ENCODE peak calls at places on chromosomes 2 and 18, in seven cellular contexts. Q is Kasumi-1; J is NCI-H2081; P is epithelial cell of esophagus; W is stimulated activated CD8-positive, alpha-beta memory T cell treated with anti-CD3 and anti-CD28 coated beads, Interleukin-12 subunit alpha, Interleukin-12 subunit beta, amount 100 ng/mL, for 1 hour; C is activated T-cell treated with anti-CD3 and anti-CD28 coated beads for 1 hour; T is stimulated activated naive B cell treated with anti-CD40 and anti-IgM and Interleukin-4, amounts not matched to agents 10 μg/mL and 1 μg/mL and 100 μg/mL, for 72 hours. I is an unnamed sample.
A peak's percentile ranks its signal among the peaks of the same experiment; 100 is the strongest.

GRCh38 chr2:234429265-234429664 is 67.6 kb downstream of the ARL4C start:
- DNase-seq in Q (no peak), J (no peak), P (no peak), W (no peak), C (no peak), T (no peak), I (no peak)

GRCh38 chr2:236711440-236711839 is 141.8 kb downstream of the ACKR3 start:
- DNase-seq in Q (no peak), J (no peak), P (peak; percentile 92), W (no peak), C (no peak), T (no peak), I (no peak)

GRCh38 chr2:12536926-12537325 is 179.8 kb upstream of the TRIB2 start:
- DNase-seq in Q (no peak), J (no peak), P (no peak), W (no peak), C (no peak), T (no peak), I (no peak)

GRCh38 chr2:219448099-219448775 is 13.6 kb downstream of the SPEG start:
- DNase-seq in Q (no peak), J (no peak), P (no peak), W (no peak), C (no peak), T (no peak), I (no peak)

GRCh38 chr18:58105908-58106673 is 62.1 kb downstream of the NEDD4L start:
- DNase-seq in Q (no peak), J (no peak), P (no peak), W (no peak), C (no peak), T (no peak), I (no peak)

GRCh38 chr2:218072002-218072401 is 2.9 kb downstream of the RUFY4 start:
- DNase-seq in Q (no peak), J (no peak), P (no peak), W (no peak), C (no peak), T (no peak), I (no peak)

GRCh38 chr18:38427234-38427633 is 861.6 kb upstream of the CELF4 start:
- DNase-seq in Q (peak; percentile 1), J (peak; percentile 18), P (no peak), W (no peak), C (no peak), T (no peak), I (no peak)

GRCh38 chr2:60392014-60392391 is 161.5 kb downstream of the BCL11A start:
- DNase-seq in Q (no peak), J (no peak), P (no peak), W (no peak), C (no peak), T (no peak), I (no peak)

GRCh38 chr2:120576509-120577474 is 158.9 kb upstream of the GLI2 start:
- DNase-seq in Q (no peak), J (no peak), P (peak; percentile 27), W (no peak), C (no peak), T (no peak), I (no peak)

GRCh38 chr2:234451242-234451641 is 45.6 kb downstream of the ARL4C start:
- DNase-seq in Q (no peak), J (no peak), P (no peak), W (no peak), C (no peak), T (no peak), I (no peak)

GRCh38 chr18:78430171-78430857 is 549.3 kb upstream of the SALL3 start:
- DNase-seq in Q (no peak), J (peak; percentile 41), P (no peak), W (no peak), C (no peak), T (no peak), I (no peak)

GRCh38 chr2:24040511-24040910 is 6.7 kb downstream of the WDCP start:
- DNase-seq in Q (no peak), J (no peak), P (peak; percentile 38), W (no peak), C (no peak), T (no peak), I (no peak)

GRCh38 chr2:241689306-241689705 is 2.7 kb upstream of the DTYMK start:
- DNase-seq in Q (no peak), J (no peak), P (no peak), W (no peak), C (no peak), T (no peak), I (no peak)

GRCh38 chr2:242034996-242035814 is 165.7 kb downstream of the RTP5 start:
- DNase-seq in Q (no peak), J (no peak), P (no peak), W (no peak), C (no peak), T (no peak), I (peak; percentile 55)

GRCh38 chr2:103986001-103986400 is 867.9 kb upstream of the POU3F3 start:
- DNase-seq in Q (no peak), J (no peak), P (no peak), W (no peak), C (no peak), T (no peak), I (no peak)

GRCh38 chr2:6626406-6627012 is 239.2 kb downstream of the CMPK2 start:
- DNase-seq in Q (no peak), J (no peak), P (no peak), W (no peak), C (no peak), T (no peak), I (no peak)

GRCh38 chr2:99811544-99811943 is 321.7 kb upstream of the REV1 start:
- DNase-seq in Q (no peak), J (no peak), P (peak; percentile 4), W (no peak), C (no peak), T (no peak), I (no peak)

GRCh38 chr2:215027775-215028174 is 110.7 kb downstream of the ABCA12 start:
- DNase-seq in Q (no peak), J (no peak), P (no peak), W (no peak), C (no peak), T (no peak), I (no peak)

GRCh38 chr2:61045999-61046398 is 19.7 kb upstream of the SANBR start:
- DNase-seq in Q (no peak), J (no peak), P (no peak), W (no peak), C (no peak), T (no peak), I (no peak)

GRCh38 chr2:177817300-177817699 is 255.3 kb downstream of the PDE11A start:
- DNase-seq in Q (no peak), J (peak; percentile 16), P (no peak), W (no peak), C (no peak), T (no peak), I (no peak)

GRCh38 chr2:170817247-170817998 is 736 bp downstream of the GAD1 start:
- DNase-seq in Q (peak; percentile 51), J (peak; percentile 36), P (no peak), W (no peak), C (no peak), T (no peak), I (no peak)

GRCh38 chr18:41391616-41392610 is 563.1 kb upstream of the PIK3C3 start:
- DNase-seq in Q (peak; percentile 80), J (peak; percentile 75), P (peak; percentile 68), W (no peak), C (no peak), T (no peak), I (peak; percentile 30)

GRCh38 chr2:123245156-123245555 is 779.9 kb upstream of the CNTNAP5 start:
- DNase-seq in Q (no peak), J (no peak), P (no peak), W (no peak), C (no peak), T (no peak), I (no peak)

GRCh38 chr2:177316756-177317155 is 52.2 kb upstream of the NFE2L2 start:
- DNase-seq in Q (no peak), J (no peak), P (peak; percentile 77), W (no peak), C (no peak), T (no peak), I (no peak)

GRCh38 chr2:239152239-239152915 is 248.4 kb downstream of the HDAC4 start:
- DNase-seq in Q (no peak), J (no peak), P (no peak), W (no peak), C (no peak), T (no peak), I (peak; percentile 20)

I was measured in ovary.